ENCODE peak calls at places on chromosomes 12 and 14, in nine cellular contexts. P, J, B, I, C, W, E, U and Q are unnamed samples.

GRCh38 chr14:88179725-88180124 is 143.3 kb downstream of the KCNK10 start:
- DNase-seq in P (no peak), J (no peak), B (no peak), I (no peak), C (no peak), W (no peak), E (no peak), U (no peak), Q (no peak)

GRCh38 chr12:121524196-121524930 is 56.5 kb downstream of the KDM2B start:
- DNase-seq in P (no peak), J (no peak), B (no peak), I (no peak), C (no peak), W (no peak), E (peak), U (no peak), Q (no peak)

GRCh38 chr14:86815341-86815740 is 1177.6 kb downstream of the GALC start:
- DNase-seq in P (no peak), J (no peak), B (no peak), I (no peak), C (no peak), W (no peak), E (peak), U (no peak), Q (no peak)

GRCh38 chr14:102499401-102500189 is 10.0 kb downstream of the ANKRD9 start:
- DNase-seq in P (peak), J (no peak), B (no peak), I (no peak), C (no peak), W (no peak), E (no peak), U (no peak), Q (peak)

GRCh38 chr14:99119554-99119953 is 152.4 kb downstream of the BCL11B start:
- DNase-seq in P (no peak), J (no peak), B (no peak), I (no peak), C (no peak), W (no peak), E (no peak), U (no peak), Q (no peak)

GRCh38 chr12:22610148-22610547 is 14.8 kb upstream of the ETNK1 start:
- DNase-seq in P (no peak), J (no peak), B (no peak), I (no peak), C (no peak), W (no peak), E (no peak), U (no peak), Q (no peak)

GRCh38 chr12:59149995-59150642 is 229.8 kb upstream of the LRIG3 start:
- DNase-seq in P (no peak), J (peak), B (no peak), I (peak), C (no peak), W (peak), E (peak), U (no peak), Q (no peak)

GRCh38 chr12:127660961-127661360 is 606.0 kb upstream of the TMEM132C start:
- DNase-seq in P (no peak), J (no peak), B (no peak), I (no peak), C (no peak), W (no peak), E (no peak), U (no peak), Q (no peak)

GRCh38 chr14:71076472-71076871 is 169.2 kb downstream of the PCNX1 start:
- DNase-seq in P (no peak), J (no peak), B (no peak), I (no peak), C (no peak), W (no peak), E (no peak), U (no peak), Q (no peak)

GRCh38 chr12:88420460-88420859 is 159.8 kb downstream of the KITLG start:
- DNase-seq in P (no peak), J (no peak), B (no peak), I (peak), C (no peak), W (peak), E (peak), U (no peak), Q (no peak)

GRCh38 chr14:76462330-76462729 is 86.4 kb downstream of the ESRRB start:
- DNase-seq in P (no peak), J (no peak), B (no peak), I (no peak), C (no peak), W (no peak), E (no peak), U (no peak), Q (no peak)

GRCh38 chr12:26153421-26154154 is 28.8 kb upstream of the BHLHE41 start:
- DNase-seq in P (peak), J (peak), B (no peak), I (peak), C (no peak), W (peak), E (peak), U (no peak), Q (no peak)

GRCh38 chr12:50564240-50564947 is 59.6 kb downstream of the DIP2B start:
- DNase-seq in P (no peak), J (peak), B (no peak), I (no peak), C (no peak), W (peak), E (peak), U (no peak), Q (no peak)

GRCh38 chr12:120909633-120910318 is 5.6 kb upstream of the SPPL3 start:
- DNase-seq in P (no peak), J (no peak), B (no peak), I (no peak), C (no peak), W (no peak), E (no peak), U (no peak), Q (no peak)

GRCh38 chr12:79515526-79515935 is 175.2 kb downstream of the PAWR start:
- DNase-seq in P (no peak), J (no peak), B (no peak), I (no peak), C (no peak), W (no peak), E (no peak), U (no peak), Q (no peak)

GRCh38 chr14:81170104-81170828 is 50.5 kb downstream of the GTF2A1 start:
- DNase-seq in P (peak), J (peak), B (peak), I (peak), C (peak), W (peak), E (peak), U (peak), Q (peak)

GRCh38 chr14:81169267-81169666 is 51.5 kb downstream of the GTF2A1 start:
- DNase-seq in P (no peak), J (no peak), B (no peak), I (no peak), C (no peak), W (no peak), E (no peak), U (no peak), Q (no peak)

GRCh38 chr14:81172353-81172752 is 48.4 kb downstream of the GTF2A1 start:
- DNase-seq in P (no peak), J (no peak), B (no peak), I (no peak), C (no peak), W (peak), E (peak), U (no peak), Q (no peak)

GRCh38 chr14:81169711-81170103 is 51.1 kb downstream of the GTF2A1 start:
- DNase-seq in P (peak), J (peak), B (peak), I (no peak), C (no peak), W (peak), E (peak), U (peak), Q (peak)

DNA sequence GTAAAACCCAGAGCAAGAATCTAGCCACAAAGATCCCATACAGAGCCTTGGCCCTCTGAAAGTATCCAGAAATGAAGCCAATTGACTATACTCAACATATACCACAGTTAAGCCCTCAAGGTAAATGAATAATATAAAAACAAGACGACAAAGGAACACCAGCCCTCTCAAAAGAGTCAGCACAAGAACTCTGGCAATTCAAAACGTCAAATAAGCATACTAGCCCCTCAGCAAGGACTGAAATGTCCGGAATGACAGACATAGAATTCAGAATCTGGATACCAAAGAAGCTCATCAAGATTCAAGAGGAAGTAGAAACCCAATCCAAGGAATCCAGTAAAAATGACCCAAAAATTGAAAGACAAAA is 49.9 kb downstream of the GTF2A1 start:
- DNase-seq in P (no peak), J (no peak), B (no peak), I (no peak), C (no peak), W (no peak), E (no peak), U (no peak), Q (no peak)
- H3K4me3 ChIP-seq in P (peak), J (no peak), B (peak), I (no peak), C (no peak), W (no peak), E (peak), U (peak), Q (no peak)

DNA sequence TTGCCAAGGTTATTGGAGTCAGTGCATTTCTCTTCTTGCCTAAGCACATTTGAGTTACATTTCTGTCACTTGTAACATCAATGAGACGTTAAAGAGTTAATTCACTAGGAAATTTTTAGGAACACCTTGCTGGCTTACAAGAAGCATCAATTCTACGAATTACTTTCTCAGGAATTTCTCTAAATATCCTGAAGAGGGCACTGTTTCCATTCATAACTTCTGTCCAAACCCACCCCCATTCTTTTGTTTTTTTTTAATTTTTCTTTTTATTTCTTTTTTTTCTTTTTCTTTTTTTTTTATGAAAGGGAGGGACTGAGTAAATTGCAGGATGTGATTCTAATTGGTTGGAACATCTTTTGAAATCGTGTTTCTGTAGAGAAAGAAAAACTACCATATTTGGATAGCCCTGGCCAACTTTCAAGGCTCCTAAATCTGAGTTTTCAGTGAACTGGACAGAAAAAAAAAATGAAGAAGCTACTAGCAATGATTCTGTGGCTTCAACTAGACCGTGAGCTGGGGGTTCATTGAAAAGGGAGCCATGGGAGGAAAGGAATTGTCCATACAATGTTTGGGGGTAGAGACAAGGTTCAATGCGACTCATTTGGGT is 285.3 kb downstream of the DAD1 start:
- DNase-seq in P (no peak), J (peak), B (no peak), I (no peak), C (no peak), W (peak), E (peak), U (no peak), Q (no peak)
- TF ChIP-seq CTCF in P (no peak), J (peak), B (peak), I (peak), C (no peak), W (peak), E (peak), U (no peak), Q (no peak)

GRCh38 chr14:31025335-31026075 is at the start of gene AP4S1:
- DNase-seq in P (peak), J (peak), B (peak), I (peak), C (peak), W (no peak), E (peak), U (peak), Q (peak)

GRCh38 chr14:31022386-31022785 is 3.1 kb upstream of the AP4S1 start:
- DNase-seq in P (no peak), J (no peak), B (no peak), I (no peak), C (no peak), W (no peak), E (no peak), U (no peak), Q (no peak)

GRCh38 chr14:31026076-31026394 is at the start of gene STRN3:
- DNase-seq in P (no peak), J (no peak), B (no peak), I (no peak), C (no peak), W (no peak), E (no peak), U (no peak), Q (no peak)

GRCh38 chr14:31024577-31025334 is 693 bp upstream of the AP4S1 start:
- DNase-seq in P (no peak), J (peak), B (no peak), I (no peak), C (no peak), W (peak), E (no peak), U (no peak), Q (no peak)

GRCh38 chr14:31024042-31024480 is 1.4 kb upstream of the AP4S1 start:
- DNase-seq in P (no peak), J (peak), B (no peak), I (no peak), C (no peak), W (no peak), E (no peak), U (no peak), Q (no peak)
- H3K4me3 ChIP-seq in P (peak), J (no peak), B (peak), I (peak), C (no peak), W (peak), E (peak), U (peak), Q (peak)

DNA sequence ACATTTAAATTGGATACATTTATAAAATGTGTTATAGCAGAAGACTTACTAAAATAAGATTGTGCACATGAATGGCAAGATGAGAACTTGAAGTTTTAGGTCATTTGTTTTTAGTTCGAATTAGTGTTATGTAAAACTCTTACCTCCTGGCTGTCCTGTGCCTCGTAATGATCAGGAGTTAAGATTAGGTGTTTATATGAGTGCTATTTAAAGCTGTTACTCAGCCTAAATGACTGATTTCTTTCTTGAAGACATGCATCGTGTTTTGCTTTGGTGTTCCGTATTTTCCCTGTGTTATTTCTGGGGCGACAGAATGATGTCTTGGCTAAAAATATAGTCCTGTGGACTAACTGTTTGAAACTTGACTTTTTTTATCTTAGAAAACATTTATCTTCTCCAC is 22.0 kb downstream of the SCYL2 start:
- DNase-seq in P (no peak), J (no peak), B (no peak), I (no peak), C (no peak), W (no peak), E (no peak), U (no peak), Q (no peak)
- TF ChIP-seq CTCF in P (no peak), J (no peak), B (no peak), I (no peak), C (no peak), W (no peak), E (no peak), U (no peak), Q (no peak)

DNA sequence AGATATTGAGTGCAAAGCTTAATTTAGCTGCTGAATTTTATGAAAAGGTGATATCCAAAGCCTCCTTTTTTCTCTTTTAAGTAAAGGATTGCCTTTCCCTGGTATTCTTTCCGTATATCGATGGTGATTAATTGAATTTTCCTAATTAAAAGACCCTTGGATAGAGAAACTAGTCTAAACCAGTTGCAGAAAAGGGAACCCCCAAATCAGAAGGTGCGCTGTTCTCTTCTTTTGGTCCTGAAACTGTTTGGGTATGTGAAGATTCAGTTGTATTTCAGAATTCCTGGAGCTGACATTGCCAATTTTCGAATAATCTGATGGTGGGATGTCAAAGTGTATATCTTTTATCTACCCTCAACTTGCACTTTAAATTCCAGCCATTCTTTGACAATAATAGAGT is 1.9 kb downstream of the GPHN start:
- DNase-seq in P (no peak), J (no peak), B (no peak), I (no peak), C (no peak), W (peak), E (peak), U (no peak), Q (no peak)
- H3K4me3 ChIP-seq in P (peak), J (no peak), B (peak), I (peak), C (no peak), W (peak), E (peak), U (peak), Q (peak)

DNA sequence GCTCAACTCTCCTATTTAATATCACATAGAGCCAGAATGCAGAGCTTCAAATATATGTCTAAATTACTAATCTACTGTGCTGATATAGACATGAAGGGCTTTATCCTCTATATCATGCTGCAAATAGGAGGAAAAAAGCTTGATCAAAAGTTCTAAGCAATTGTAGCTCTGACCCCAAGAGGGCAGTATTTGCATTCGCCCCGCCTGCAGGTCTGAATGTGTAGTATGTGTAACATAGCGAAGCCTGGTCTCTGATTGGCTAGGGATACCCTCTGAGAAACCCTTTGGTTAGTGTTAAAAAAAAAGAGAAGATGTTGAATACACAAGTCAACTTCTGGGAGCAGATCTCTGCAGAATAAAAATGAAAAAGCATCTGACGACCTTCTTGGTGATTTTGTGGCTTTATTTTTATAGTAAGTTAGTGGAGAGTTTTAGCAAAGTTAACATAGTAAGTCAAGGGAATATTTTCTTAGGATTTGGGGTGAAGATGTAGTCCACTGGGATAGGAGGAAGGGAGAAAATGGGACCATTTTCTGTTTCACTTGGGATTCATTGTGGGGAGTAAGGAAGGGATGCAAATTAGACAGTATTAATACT is 151.6 kb upstream of the OR4E1 start:
- DNase-seq in P (no peak), J (peak), B (no peak), I (peak), C (peak), W (peak), E (no peak), U (no peak), Q (no peak)
- TF ChIP-seq CTCF in P (no peak), J (peak), B (peak), I (peak), C (peak), W (peak), E (no peak), U (no peak), Q (no peak)

DNA sequence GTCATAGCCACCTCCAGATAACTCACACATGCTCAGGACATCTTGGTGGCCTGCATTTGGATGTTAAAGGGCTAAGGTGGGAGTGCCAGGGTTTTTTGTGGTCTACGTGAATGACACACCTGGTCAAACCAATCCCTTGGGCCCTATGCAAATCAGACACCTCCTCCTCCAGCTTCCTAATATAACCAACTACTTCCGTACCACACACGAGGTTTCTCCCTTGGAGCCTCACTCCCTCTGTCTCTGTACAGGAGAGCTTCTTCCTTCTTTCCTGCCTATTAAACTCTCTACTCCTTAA is 19.6 kb downstream of the APOBEC1 start:
- DNase-seq in P (no peak), J (no peak), B (no peak), I (no peak), C (no peak), W (no peak), E (no peak), U (no peak), Q (no peak)
- H3K4me3 ChIP-seq in P (no peak), J (no peak), B (no peak), I (no peak), C (no peak), W (no peak), E (no peak), U (no peak), Q (no peak)

GRCh38 chr12:34301251-34302130 is 279.2 kb downstream of the ALG10 start:
- DNase-seq in P (no peak), J (no peak), B (no peak), I (no peak), C (no peak), W (no peak), E (no peak), U (no peak), Q (no peak)
- TF ChIP-seq CTCF in P (no peak), J (no peak), B (no peak), I (no peak), C (no peak), W (no peak), E (no peak), U (no peak), Q (no peak)

GRCh38 chr14:38090506-38090905 is 117.2 kb upstream of the SSTR1 start:
- DNase-seq in P (no peak), J (no peak), B (no peak), I (no peak), C (no peak), W (no peak), E (no peak), U (no peak), Q (no peak)

DNA sequence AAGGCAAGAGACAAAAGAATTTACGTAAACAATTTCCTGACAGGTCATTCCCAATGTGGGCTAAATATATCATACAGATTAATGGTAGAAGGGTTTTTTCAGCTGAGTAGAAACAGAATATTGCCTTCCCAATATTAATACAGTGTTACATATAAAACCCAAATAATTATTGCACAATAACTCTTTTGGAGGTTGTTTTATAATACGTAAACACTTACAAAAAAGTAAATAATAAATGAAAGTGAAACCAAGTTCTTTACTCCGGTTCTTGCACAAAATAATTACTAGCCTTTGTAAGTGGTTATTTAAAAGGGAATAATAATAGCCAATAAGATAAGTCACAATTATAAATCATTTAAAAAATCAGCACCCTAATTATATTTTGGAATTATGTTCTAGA is 118.6 kb upstream of the SSTR1 start:
- DNase-seq in P (no peak), J (no peak), B (no peak), I (no peak), C (no peak), W (no peak), E (no peak), U (no peak), Q (no peak)
- H3K4me3 ChIP-seq in P (peak), J (peak), B (no peak), I (no peak), C (peak), W (no peak), E (peak), U (no peak), Q (no peak)